ENCODE peak calls at places on chromosomes 5 and 9, in ten cellular contexts. Y, J, G, S, I, W, K, X, C and Z are unnamed samples.

GRCh38 chr5:157253547-157253946 is 12.4 kb upstream of the CYFIP2 start:
- DNase-seq in G (peak), Y (peak), X (peak), S (no peak), C (peak), I (peak), J (peak), K (peak), W (no peak), Z (no peak)

GRCh38 chr9:16318516-16319060 is 551.9 kb downstream of the BNC2 start:
- DNase-seq in X (no peak), K (no peak), Y (no peak), C (no peak), W (no peak), I (no peak), J (no peak), S (no peak), G (no peak), Z (no peak)

GRCh38 chr9:114616684-114617520 is 5.8 kb downstream of the TMEM268 start:
- DNase-seq in C (no peak), Y (no peak), S (peak), K (no peak), J (no peak), G (no peak), W (no peak), I (no peak), X (no peak), Z (no peak)

GRCh38 chr9:116558035-116558434 is 129.1 kb upstream of the TRIM32 start:
- DNase-seq in W (no peak), C (no peak), Y (no peak), S (no peak), X (no peak), I (no peak), K (no peak), G (no peak), J (no peak), Z (no peak)

GRCh38 chr9:20197976-20198685 is 409.3 kb upstream of the SLC24A2 start:
- DNase-seq in J (no peak), Y (peak), X (peak), S (no peak), I (peak), K (no peak), C (no peak), G (no peak), W (no peak), Z (no peak)

GRCh38 chr9:32218100-32218767 is 166.2 kb upstream of the ACO1 start:
- DNase-seq in G (no peak), W (no peak), Y (no peak), X (no peak), J (no peak), I (no peak), C (no peak), K (no peak), S (no peak), Z (no peak)

GRCh38 chr5:35213608-35214007 is 16.7 kb downstream of the PRLR start:
- DNase-seq in C (no peak), S (peak), J (no peak), I (no peak), X (no peak), Y (peak), G (no peak), K (no peak), W (no peak), Z (no peak)

GRCh38 chr9:136977223-136978072 is at the start of gene PTGDS:
- DNase-seq in X (no peak), S (no peak), C (peak), Y (no peak), J (no peak), I (peak), G (no peak), W (no peak), K (no peak), Z (no peak)

GRCh38 chr9:114080773-114081440 is 2.8 kb upstream of the AMBP start:
- DNase-seq in K (no peak), C (no peak), J (no peak), G (peak), X (no peak), S (no peak), I (no peak), Y (no peak), W (no peak), Z (no peak)

GRCh38 chr9:38707885-38708640 is 11.9 kb downstream of the FAM240B start:
- DNase-seq in W (no peak), G (no peak), S (no peak), I (no peak), C (no peak), J (no peak), Y (no peak), X (peak), K (peak), Z (no peak)

GRCh38 chr9:120900821-120901220 is 23.8 kb upstream of the PHF19 start:
- DNase-seq in I (no peak), Y (no peak), S (no peak), X (no peak), G (no peak), K (no peak), J (no peak), C (no peak), W (no peak), Z (no peak)

GRCh38 chr5:123599171-123599570 is 87.2 kb downstream of the CSNK1G3 start:
- DNase-seq in Y (no peak), K (no peak), G (no peak), J (no peak), X (peak), I (no peak), S (no peak), W (no peak), C (no peak), Z (no peak)

GRCh38 chr5:65481635-65482271 is at the start of gene ADAMTS6:
- DNase-seq in J (peak), K (peak), G (peak), I (peak), C (peak), Y (peak), W (peak), X (peak), S (peak), Z (peak)

GRCh38 chr9:132532171-132532570 is 50.2 kb upstream of the BARHL1 start:
- DNase-seq in K (no peak), S (no peak), G (no peak), W (no peak), J (no peak), Y (no peak), I (no peak), C (no peak), X (no peak), Z (no peak)

GRCh38 chr5:176192094-176192721 is 46.0 kb upstream of the SIMC1 start:
- DNase-seq in Y (no peak), K (no peak), S (no peak), C (no peak), X (no peak), W (no peak), J (no peak), G (no peak), I (no peak), Z (no peak)

GRCh38 chr9:4553951-4554381 is 63.7 kb downstream of the SLC1A1 start:
- DNase-seq in K (no peak), S (no peak), X (peak), I (no peak), W (no peak), C (peak), Y (no peak), J (no peak), G (no peak), Z (no peak)

GRCh38 chr5:120823316-120823715 is 359.2 kb downstream of the PRR16 start:
- DNase-seq in I (no peak), X (no peak), W (no peak), J (no peak), Y (no peak), G (no peak), S (no peak), C (no peak), K (no peak), Z (no peak)

GRCh38 chr5:57817001-57817453 is 334.4 kb upstream of the ACTBL2 start:
- DNase-seq in G (no peak), W (no peak), S (no peak), Y (peak), I (peak), C (no peak), X (peak), K (no peak), J (no peak), Z (no peak)

GRCh38 chr5:72470817-72471216 is 36.4 kb downstream of the ZNF366 start:
- DNase-seq in K (peak), J (no peak), C (peak), Y (peak), I (peak), W (no peak), S (no peak), G (no peak), X (peak), Z (no peak)